ENCODE peak calls at places on chromosome 1, in five cellular contexts. B is K562, M is sigmoid colon, H is transverse colon, Z is GM12878. C is an unnamed sample.

GRCh38 chr1:248631354-248632041 is 3.4 kb downstream of the OR2T11 start:
- DNase-seq in B (no peak), M (no peak), H (peak; percentile 61), Z (no peak), C (no peak)

GRCh38 chr1:115229016-115229415 is 109.0 kb downstream of the NGF start:
- DNase-seq in B (no peak), M (no peak), H (no peak), Z (no peak), C (no peak)

GRCh38 chr1:17198476-17199258 is 6.3 kb upstream of the PADI1 start:
- DNase-seq in B (no peak), M (peak; percentile 30), H (no peak), Z (no peak), C (no peak)

GRCh38 chr1:82317671-82318070 is 516.9 kb downstream of the ADGRL2 start:
- DNase-seq in B (no peak), M (no peak), H (no peak), Z (no peak), C (no peak)

GRCh38 chr1:154556422-154556821 is 2.0 kb downstream of the UBE2Q1 start:
- DNase-seq in B (no peak), M (no peak), H (no peak), Z (no peak), C (no peak)

GRCh38 chr1:86788300-86789206 is 84.2 kb downstream of the SH3GLB1 start:
- DNase-seq in B (peak; percentile 54), M (peak; percentile 73), H (no peak), Z (no peak), C (peak; percentile 22)

GRCh38 chr1:223244366-223245103 is 101.5 kb upstream of the TLR5 start:
- DNase-seq in B (peak; percentile 75), M (no peak), H (no peak), Z (peak; percentile 30), C (no peak)

GRCh38 chr1:109794319-109795132 is 30.8 kb upstream of the EPS8L3 start:
- DNase-seq in B (peak; percentile 64), M (no peak), H (peak; percentile 33), Z (no peak), C (no peak)

GRCh38 chr1:162206300-162206699 is 136.8 kb downstream of the NOS1AP start:
- DNase-seq in B (no peak), M (no peak), H (no peak), Z (no peak), C (no peak)

GRCh38 chr1:157203166-157203565 is 65.0 kb upstream of the ETV3 start:
- DNase-seq in B (no peak), M (no peak), H (no peak), Z (no peak), C (no peak)

GRCh38 chr1:34650090-34650489 is 104.8 kb upstream of the GJB5 start:
- DNase-seq in B (no peak), M (no peak), H (no peak), Z (no peak), C (no peak)

GRCh38 chr1:167093863-167094516 is at the start of gene STYXL2:
- DNase-seq in B (no peak), M (no peak), H (no peak), Z (no peak), C (no peak)

GRCh38 chr1:40806724-40807675 is 23.4 kb downstream of the KCNQ4 start:
- DNase-seq in B (no peak), M (peak; percentile 84), H (no peak), Z (no peak), C (peak; percentile 54)

GRCh38 chr1:151641229-151641628 is 29.4 kb downstream of the SNX27 start:
- DNase-seq in B (no peak), M (no peak), H (no peak), Z (no peak), C (no peak)

GRCh38 chr1:12528021-12528852 is 89.8 kb downstream of the DHRS3 start:
- DNase-seq in B (peak; percentile 93), M (peak; percentile 83), H (peak; percentile 93), Z (no peak), C (peak; percentile 80)

GRCh38 chr1:117665523-117666274 is 59.9 kb downstream of the TENT5C start:
- DNase-seq in B (no peak), M (no peak), H (no peak), Z (no peak), C (no peak)

GRCh38 chr1:29551536-29551935 is 315.2 kb downstream of the PTPRU start:
- DNase-seq in B (no peak), M (peak; percentile 34), H (no peak), Z (no peak), C (no peak)

GRCh38 chr1:55536466-55536865 is 321.3 kb upstream of the USP24 start:
- DNase-seq in B (no peak), M (no peak), H (no peak), Z (no peak), C (no peak)

GRCh38 chr1:244833734-244834595 is 1.5 kb upstream of the COX20 start:
- DNase-seq in B (peak; percentile 83), M (peak; percentile 77), H (peak; percentile 65), Z (no peak), C (peak; percentile 53)

GRCh38 chr1:110555807-110556470 is 37.0 kb upstream of the KCNA10 start:
- DNase-seq in B (no peak), M (no peak), H (no peak), Z (no peak), C (no peak)

GRCh38 chr1:227362039-227362438 is 43.7 kb upstream of the CDC42BPA start:
- DNase-seq in B (no peak), M (no peak), H (no peak), Z (no peak), C (no peak)

GRCh38 chr1:167301355-167301754 is 80.7 kb downstream of the POU2F1 start:
- DNase-seq in B (no peak), M (no peak), H (no peak), Z (no peak), C (no peak)

GRCh38 chr1:35844826-35845225 is 37.0 kb downstream of the AGO4 start:
- DNase-seq in B (no peak), M (no peak), H (no peak), Z (no peak), C (no peak)

GRCh38 chr1:203288351-203288894 is 16.9 kb upstream of the BTG2 start:
- DNase-seq in B (no peak), M (no peak), H (no peak), Z (no peak), C (no peak)

GRCh38 chr1:245327842-245328241 is 173.1 kb downstream of the KIF26B start:
- DNase-seq in B (no peak), M (no peak), H (no peak), Z (no peak), C (no peak)

DNA sequence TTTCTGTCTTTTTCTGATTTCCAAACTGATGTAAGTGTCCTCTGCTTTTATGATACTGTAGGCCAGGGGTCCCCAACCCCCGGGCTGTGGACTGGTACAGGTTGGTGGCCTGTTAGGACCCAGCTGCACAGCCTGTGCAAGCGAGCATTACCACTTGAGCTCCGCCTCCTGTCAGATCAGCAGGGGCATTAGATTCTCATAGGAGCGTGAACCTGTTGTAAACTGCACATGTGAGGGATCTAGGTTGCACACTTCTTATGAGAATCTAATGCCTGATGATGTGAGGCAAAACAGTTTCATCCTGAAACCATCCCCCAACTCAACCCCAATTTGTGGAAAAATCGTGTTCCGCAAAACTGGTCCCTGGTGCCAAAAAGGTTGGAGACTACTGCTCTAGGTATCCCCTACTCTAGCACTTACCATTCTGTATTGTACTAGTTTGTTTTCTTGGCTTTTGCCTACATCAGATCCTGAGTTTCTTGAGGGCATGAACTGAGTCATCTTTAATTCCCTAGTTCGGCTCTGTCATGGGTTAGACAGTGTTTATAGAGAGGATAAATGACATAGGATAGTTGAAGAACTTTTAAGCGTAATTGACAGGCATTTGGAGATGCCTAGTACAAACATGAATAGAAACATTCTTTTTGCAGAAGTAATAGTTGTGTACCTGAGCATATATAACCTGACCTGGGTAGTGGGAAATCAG is 4.1 kb downstream of the ABCD3 start:
- DNase-seq in B (no peak), M (no peak), H (no peak), Z (no peak), C (no peak)
- H3K4me1 ChIP-seq in B (peaks cover 3% of the 10 kb centered on the region), M (peaks cover 37% of the 10 kb centered on the region), H (peaks cover 32% of the 10 kb centered on the region), Z (peaks cover 3% of the 10 kb centered on the region), C (peaks cover 1% of the 10 kb centered on the region)

GRCh38 chr1:194194724-194195123 is 1008.3 kb upstream of the B3GALT2 start:
- DNase-seq in B (no peak), M (no peak), H (no peak), Z (no peak), C (no peak)

DNA sequence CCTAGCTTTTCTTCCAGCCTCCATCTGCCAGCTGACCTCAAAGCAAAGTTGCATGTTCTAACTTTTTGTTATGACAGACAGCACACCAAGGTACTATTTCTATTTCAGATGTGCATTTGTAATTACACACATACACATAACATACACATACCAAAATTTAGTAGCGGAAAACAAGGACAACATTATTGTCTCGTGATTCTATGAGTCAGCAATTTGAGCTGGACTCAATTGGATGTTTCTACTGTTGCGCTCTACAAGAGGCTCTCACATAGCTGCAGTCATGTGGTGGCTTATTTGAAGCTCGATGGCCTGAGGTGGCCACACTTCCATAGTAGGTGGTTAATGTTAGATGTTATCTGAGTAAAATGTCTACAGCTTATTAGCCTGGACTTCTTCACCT is 1010.1 kb upstream of the B3GALT2 start:
- DNase-seq in B (no peak), M (no peak), H (no peak), Z (no peak), C (no peak)
- TF ChIP-seq EP300 in B (no peak), M (no peak), H (no peak), Z (no peak), C (no peak)

GRCh38 chr1:63590161-63590560 is 3.0 kb upstream of the PGM1 start:
- DNase-seq in B (no peak), M (no peak), H (no peak), Z (no peak), C (no peak)

GRCh38 chr1:63595435-63595834 is 2.2 kb downstream of the PGM1 start:
- DNase-seq in B (no peak), M (no peak), H (no peak), Z (no peak), C (no peak)

GRCh38 chr1:63593887-63594617 is 841 bp downstream of the PGM1 start:
- DNase-seq in B (peak; percentile 16), M (peak; percentile 80), H (peak; percentile 86), Z (peak; percentile 33), C (peak; percentile 74)

GRCh38 chr1:63593303-63593886 is at the start of gene PGM1:
- DNase-seq in B (peak; percentile 2), M (peak; percentile 86), H (peak; percentile 75), Z (peak; percentile 27), C (peak; percentile 75)

DNA sequence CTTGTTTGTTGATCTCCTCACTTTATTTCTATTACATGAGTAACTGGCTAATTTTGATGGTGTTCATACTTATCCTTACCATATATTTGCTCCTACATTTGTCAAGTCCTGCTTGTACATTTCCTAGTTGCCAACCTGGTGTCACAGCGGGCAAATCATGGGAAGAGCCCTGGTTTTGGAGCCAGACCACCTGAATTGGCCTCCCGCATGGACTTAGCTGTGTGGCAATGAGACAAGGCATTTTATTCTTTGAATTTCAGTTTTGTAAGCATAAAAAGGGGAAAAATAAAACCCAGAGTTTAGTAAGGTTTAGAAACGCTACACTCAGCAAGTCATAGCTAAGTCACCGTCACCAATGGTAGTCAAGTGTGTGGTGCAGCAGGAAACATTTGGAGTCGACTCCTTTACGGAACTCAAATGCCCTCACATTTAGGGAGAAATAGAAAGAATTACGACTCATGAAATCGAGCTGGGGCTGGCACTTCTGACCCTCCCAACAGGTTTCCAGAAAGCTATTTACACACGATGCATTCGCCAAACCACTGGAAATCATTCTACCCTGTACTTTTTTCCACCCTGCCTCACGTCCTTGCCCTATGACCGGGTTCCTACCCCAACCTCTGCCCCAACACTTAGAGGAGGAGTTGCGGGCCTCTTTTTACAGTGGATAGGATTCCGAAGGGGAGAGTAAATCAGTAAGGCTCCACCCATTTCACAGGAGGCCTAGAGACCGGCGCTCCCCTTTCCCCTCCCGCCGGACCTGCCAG is 492 bp upstream of the PGM1 start:
- DNase-seq in B (no peak), M (no peak), H (peak; percentile 81), Z (peak; percentile 20), C (no peak)
- H3K4me1 ChIP-seq in B (no peaks in the 10 kb centered on the region), M (peaks cover 15% of the 10 kb centered on the region), H (peaks cover 25% of the 10 kb centered on the region), Z (no peaks in the 10 kb centered on the region), C (peaks cover 2% of the 10 kb centered on the region)

GRCh38 chr1:161013591-161014513 is 7.1 kb downstream of the F11R start:
- DNase-seq in B (peak; percentile 97), M (peak; percentile 87), H (peak; percentile 93), Z (peak; percentile 74), C (peak; percentile 86)
- TF ChIP-seq EP300 in B (peak; percentile 93), M (no peak), H (peak; percentile 71), Z (no peak), C (peak; percentile 52)

C was measured in ovary.